ENCODE peak calls at places on chromosome 15, in five cellular contexts. V is lower leg skin, B is neural crest cell, J is heart left ventricle, C is endothelial cell. D is an unnamed sample.

GRCh38 chr15:52021128-52021671 is 2.2 kb downstream of the MAPK6 start:
- DNase-seq in C (no peak), J (no peak), B (no peak), V (peak), D (peak)

GRCh38 chr15:22942877-22943276 is 37.3 kb downstream of the CYFIP1 start:
- DNase-seq in V (no peak), J (peak), B (no peak), C (no peak), D (no peak)

GRCh38 chr15:33066584-33066983 is 127.9 kb downstream of the FMN1 start:
- DNase-seq in V (no peak), B (no peak), J (no peak), C (no peak), D (no peak)

GRCh38 chr15:100873029-100873677 is 6.5 kb upstream of the ALDH1A3 start:
- DNase-seq in J (no peak), V (peak), B (peak), C (peak), D (peak)

GRCh38 chr15:95501865-95502264 is 828.6 kb upstream of the NR2F2 start:
- DNase-seq in V (no peak), C (no peak), B (no peak), J (no peak), D (no peak)

GRCh38 chr15:95799286-95800187 is 531.0 kb upstream of the NR2F2 start:
- DNase-seq in C (no peak), B (no peak), V (no peak), J (no peak), D (no peak)

GRCh38 chr15:89845305-89845893 is 30.7 kb upstream of the ANPEP start:
- DNase-seq in V (no peak), B (no peak), J (no peak), C (no peak), D (no peak)

GRCh38 chr15:101675796-101676582 is 23.8 kb upstream of the TM2D3 start:
- DNase-seq in C (no peak), J (peak), V (no peak), B (no peak), D (no peak)

GRCh38 chr15:66851226-66852063 is 149.4 kb downstream of the SMAD6 start:
- DNase-seq in B (peak), V (peak), C (peak), J (peak), D (peak)

GRCh38 chr15:39719109-39719508 is 63.5 kb downstream of the FSIP1 start:
- DNase-seq in C (no peak), V (no peak), B (no peak), J (no peak), D (no peak)

GRCh38 chr15:52115598-52116427 is 3.2 kb upstream of the BCL2L10 start:
- DNase-seq in V (no peak), J (no peak), C (no peak), B (no peak), D (no peak)

GRCh38 chr15:62750471-62750870 is 292.1 kb upstream of the TPM1 start:
- DNase-seq in V (no peak), C (no peak), J (no peak), B (no peak), D (no peak)

GRCh38 chr15:89377042-89377841 is 42.6 kb upstream of the POLG start:
- DNase-seq in C (no peak), V (no peak), J (no peak), B (no peak), D (no peak)

GRCh38 chr15:66832679-66833078 is 130.6 kb downstream of the SMAD6 start:
- DNase-seq in C (no peak), V (no peak), B (no peak), J (no peak), D (no peak)

GRCh38 chr15:99153026-99153535 is 48.2 kb downstream of the SYNM start:
- DNase-seq in J (no peak), C (no peak), V (no peak), B (no peak), D (no peak)

GRCh38 chr15:39061952-39062464 is 497.4 kb upstream of the RASGRP1 start:
- DNase-seq in J (no peak), C (no peak), B (no peak), V (no peak), D (no peak)

GRCh38 chr15:74628949-74629348 is 13.3 kb downstream of the CLK3 start:
- DNase-seq in C (no peak), J (no peak), V (no peak), B (no peak), D (no peak)

GRCh38 chr15:70437882-70438331 is 325.5 kb downstream of the UACA start:
- DNase-seq in V (no peak), C (no peak), B (no peak), J (no peak), D (no peak)

GRCh38 chr15:81221449-81221848 is 24.8 kb downstream of the IL16 start:
- DNase-seq in C (no peak), J (no peak), V (peak), B (no peak), D (no peak)

GRCh38 chr15:41585140-41586047 is 26.4 kb downstream of the TYRO3 start:
- DNase-seq in J (peak), B (peak), C (peak), V (no peak), D (no peak)

GRCh38 chr15:62020576-62021160 is 39.6 kb downstream of the VPS13C start:
- DNase-seq in J (no peak), V (no peak), C (no peak), B (no peak), D (no peak)

DNA sequence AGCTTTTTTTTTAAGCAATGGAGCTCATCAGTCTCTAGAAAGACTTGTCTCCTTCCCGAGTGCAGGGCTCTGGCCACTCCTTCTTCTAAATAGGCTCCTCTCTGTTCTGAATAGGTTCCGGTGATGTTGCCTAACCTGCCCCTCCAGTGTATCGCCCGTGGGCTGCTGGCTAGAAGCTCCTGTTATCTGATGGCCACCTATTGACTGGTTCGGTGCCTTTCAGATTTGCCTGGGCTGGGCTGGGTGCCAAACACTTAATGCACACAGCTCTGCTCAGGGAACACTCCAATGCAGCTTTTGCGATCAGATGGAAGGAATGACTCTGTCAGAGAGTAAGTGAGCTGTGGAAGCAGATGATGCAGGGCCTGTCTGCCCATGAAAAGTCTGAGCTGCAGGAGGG is 112.9 kb downstream of the CORO2B start:
- DNase-seq in V (peak), J (no peak), C (no peak), B (no peak), D (no peak)
- TF ChIP-seq CTCF in V (no peak), J (no peak), C (no peak), B (no peak), D (no peak)

GRCh38 chr15:94186770-94187331 is 44.5 kb upstream of the MCTP2 start:
- DNase-seq in V (no peak), J (no peak), B (no peak), C (no peak), D (no peak)
- TF ChIP-seq CTCF in V (no peak), J (no peak), B (no peak), C (no peak), D (no peak)

GRCh38 chr15:65829150-65829764 is 37.2 kb upstream of the DENND4A start:
- DNase-seq in V (no peak), J (no peak), C (no peak), B (no peak), D (no peak)
- TF ChIP-seq CTCF in V (no peak), J (peak), C (peak), B (peak), D (no peak)

GRCh38 chr15:34855893-34856292 is 60.5 kb upstream of the ACTC1 start:
- DNase-seq in V (no peak), J (no peak), C (no peak), B (no peak), D (no peak)

GRCh38 chr15:34851751-34852150 is 56.4 kb upstream of the ACTC1 start:
- DNase-seq in J (no peak), C (no peak), V (no peak), B (no peak), D (no peak)

GRCh38 chr15:34855397-34855796 is 60.0 kb upstream of the ACTC1 start:
- DNase-seq in J (no peak), B (no peak), V (no peak), C (no peak), D (no peak)

GRCh38 chr15:34851007-34851406 is 55.7 kb upstream of the ACTC1 start:
- DNase-seq in J (no peak), C (no peak), B (no peak), V (no peak), D (no peak)

GRCh38 chr15:34853001-34853758 is 57.8 kb upstream of the ACTC1 start:
- DNase-seq in C (no peak), V (no peak), B (no peak), J (no peak), D (no peak)
- TF ChIP-seq CTCF in C (no peak), V (no peak), B (no peak), J (no peak), D (no peak)

GRCh38 chr15:45221967-45222366 is 30.1 kb upstream of the SLC28A2 start:
- DNase-seq in J (no peak), B (no peak), C (no peak), V (no peak), D (no peak)
- TF ChIP-seq CTCF in J (no peak), B (no peak), C (no peak), V (no peak), D (no peak)

D was measured in omental fat pad.